ENCODE peak calls at places on chromosomes 6 and 20, in five cellular contexts. N is IMR-90, V is HCT116, B is A549, T is HepG2. J is an unnamed sample.

GRCh38 chr6:24775520-24776058 is 852 bp downstream of the GMNN start:
- DNase-seq in N (peak; percentile 70), V (no peak), T (peak; percentile 33), B (no peak), J (no peak)

GRCh38 chr6:99254616-99255550 is 94.6 kb downstream of the FAXC start:
- DNase-seq in N (no peak), T (no peak), V (no peak), B (no peak), J (no peak)

GRCh38 chr6:112649853-112650252 is 302.7 kb downstream of the RFPL4B start:
- DNase-seq in V (no peak), T (no peak), B (no peak), N (no peak), J (no peak)

GRCh38 chr6:87747646-87748045 is 45.6 kb upstream of the AKIRIN2 start:
- DNase-seq in B (no peak), V (no peak), N (no peak), T (no peak), J (no peak)

GRCh38 chr6:47169785-47170685 is 127.9 kb upstream of the ADGRF1 start:
- DNase-seq in T (no peak), V (no peak), B (peak; percentile 42), N (peak; percentile 47), J (no peak)

GRCh38 chr6:4668271-4669179 is 107.7 kb upstream of the CDYL start:
- DNase-seq in V (no peak), B (no peak), T (no peak), N (peak; percentile 51), J (no peak)

GRCh38 chr6:106724337-106724736 is 95.0 kb downstream of the QRSL1 start:
- DNase-seq in B (no peak), N (no peak), V (no peak), T (no peak), J (no peak)

GRCh38 chr6:155349129-155349528 is 34.8 kb upstream of the TFB1M start:
- DNase-seq in V (no peak), T (no peak), B (no peak), N (peak; percentile 67), J (no peak)

GRCh38 chr20:3659492-3660261 is 3.5 kb downstream of the GFRA4 start:
- DNase-seq in B (no peak), V (no peak), N (no peak), T (no peak), J (no peak)

GRCh38 chr6:41939848-41940758 is 1.5 kb downstream of the CCND3 start:
- DNase-seq in T (no peak), V (no peak), B (no peak), N (peak; percentile 34), J (no peak)

GRCh38 chr6:56058636-56059035 is 183.2 kb upstream of the BMP5 start:
- DNase-seq in N (no peak), T (no peak), B (no peak), V (no peak), J (no peak)

GRCh38 chr6:132820629-132821381 is 6.4 kb downstream of the RPS12 start:
- DNase-seq in T (peak; percentile 20), V (no peak), N (peak; percentile 52), B (no peak), J (no peak)

GRCh38 chr6:101502818-101503217 is 109.3 kb downstream of the GRIK2 start:
- DNase-seq in T (no peak), V (no peak), B (no peak), N (no peak), J (no peak)

GRCh38 chr6:170434114-170434820 is 118.8 kb downstream of the PSMB1 start:
- DNase-seq in N (peak; percentile 50), V (no peak), T (peak; percentile 23), B (no peak), J (peak; percentile 49)

GRCh38 chr6:119978274-119978889 is 628.8 kb upstream of the MAN1A1 start:
- DNase-seq in V (no peak), T (peak; percentile 15), B (peak; percentile 1), N (peak; percentile 26), J (no peak)

GRCh38 chr6:38404355-38404754 is 235.4 kb downstream of the BTBD9 start:
- DNase-seq in N (no peak), T (peak; percentile 35), B (no peak), V (no peak), J (no peak)

GRCh38 chr6:34341481-34341971 is 50.9 kb downstream of the NUDT3 start:
- DNase-seq in T (no peak), N (peak; percentile 75), B (no peak), V (no peak), J (no peak)

GRCh38 chr20:37377346-37378081 is 31.6 kb downstream of the SRC start:
- DNase-seq in V (no peak), N (no peak), B (peak; percentile 70), T (no peak), J (no peak)

GRCh38 chr20:53444386-53444785 is 149.3 kb downstream of the ZNF217 start:
- DNase-seq in N (no peak), V (no peak), T (no peak), B (no peak), J (no peak)
- TF ChIP-seq CEBPB in N (no peak), V (no peak), T (no peak), B (no peak), J (no peak)

GRCh38 chr6:156780962-156781705 is 4.0 kb downstream of the ARID1B start:
- DNase-seq in V (no peak), T (no peak), B (no peak), N (no peak), J (no peak)

GRCh38 chr6:156786652-156787051 is 9.5 kb downstream of the ARID1B start:
- DNase-seq in T (no peak), V (no peak), N (no peak), B (no peak), J (no peak)

GRCh38 chr6:156781882-156782631 is 4.9 kb downstream of the ARID1B start:
- DNase-seq in V (no peak), N (no peak), B (no peak), T (no peak), J (no peak)

GRCh38 chr6:156782691-156783320 is 5.6 kb downstream of the ARID1B start:
- DNase-seq in T (no peak), V (no peak), N (no peak), B (no peak), J (no peak)

DNA sequence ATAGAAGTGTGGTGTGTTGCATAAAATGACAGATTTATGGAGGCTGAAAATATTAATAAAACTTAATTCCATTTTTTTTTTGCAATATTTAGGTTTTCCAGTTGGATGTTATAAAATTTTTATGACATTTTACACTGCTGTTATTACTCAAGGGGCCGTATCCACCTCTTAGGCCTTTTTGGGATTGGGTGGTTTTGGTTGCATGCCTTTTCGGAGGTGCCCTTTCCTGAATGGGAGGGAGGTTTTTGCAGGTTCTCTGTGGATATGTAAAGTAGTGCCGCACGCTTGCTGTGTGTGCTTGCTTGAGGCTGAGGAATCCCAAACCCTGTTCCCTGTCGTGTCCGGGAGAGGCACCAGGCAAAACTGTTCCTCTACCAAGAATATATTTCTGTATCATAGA is 6.8 kb downstream of the ARID1B start:
- DNase-seq in T (no peak), B (no peak), N (no peak), V (no peak), J (no peak)
- TF ChIP-seq CEBPB in T (no peak), B (no peak), N (no peak), V (no peak), J (no peak)

DNA sequence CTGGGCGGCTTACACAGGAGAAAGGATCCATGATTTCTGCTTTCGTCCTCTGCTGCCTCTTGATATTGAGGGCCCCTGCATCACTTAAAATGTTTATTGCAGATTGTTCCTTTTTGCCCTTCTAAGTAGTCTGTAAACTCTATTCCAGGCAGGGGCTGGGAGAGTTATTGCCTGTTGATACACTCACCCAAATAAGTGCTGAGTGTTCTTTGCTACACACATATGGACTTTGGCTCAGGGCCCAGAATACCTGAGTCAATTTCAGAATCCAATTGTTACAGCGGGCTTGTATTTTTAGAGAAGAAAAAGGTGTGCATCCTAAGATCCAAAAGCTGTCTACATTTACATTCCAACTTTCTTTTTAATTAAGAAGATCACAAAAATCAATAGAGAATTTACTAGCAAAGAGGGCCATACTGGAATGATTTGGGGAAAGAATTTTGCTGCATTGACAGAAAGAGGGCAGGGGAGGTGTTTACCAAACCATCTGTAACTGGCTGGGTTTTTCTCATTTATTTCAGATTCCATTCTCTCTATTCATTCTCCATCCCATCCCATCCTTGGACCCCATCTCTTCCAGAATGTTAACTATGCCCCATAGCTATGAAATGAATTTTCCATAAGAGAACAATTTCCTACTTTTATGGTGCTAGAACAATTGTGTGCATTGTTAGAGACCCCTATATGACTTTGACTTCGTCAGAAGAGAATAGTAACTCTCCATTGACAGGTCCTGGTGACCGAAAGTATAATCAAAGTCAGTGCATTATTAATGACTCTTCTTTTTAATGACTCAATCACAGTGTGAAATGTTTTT is 959.9 kb upstream of the FLRT3 start:
- DNase-seq in N (no peak), T (no peak), V (no peak), B (no peak), J (no peak)
- TF ChIP-seq CEBPB in N (no peak), T (no peak), V (no peak), B (no peak), J (no peak)

DNA sequence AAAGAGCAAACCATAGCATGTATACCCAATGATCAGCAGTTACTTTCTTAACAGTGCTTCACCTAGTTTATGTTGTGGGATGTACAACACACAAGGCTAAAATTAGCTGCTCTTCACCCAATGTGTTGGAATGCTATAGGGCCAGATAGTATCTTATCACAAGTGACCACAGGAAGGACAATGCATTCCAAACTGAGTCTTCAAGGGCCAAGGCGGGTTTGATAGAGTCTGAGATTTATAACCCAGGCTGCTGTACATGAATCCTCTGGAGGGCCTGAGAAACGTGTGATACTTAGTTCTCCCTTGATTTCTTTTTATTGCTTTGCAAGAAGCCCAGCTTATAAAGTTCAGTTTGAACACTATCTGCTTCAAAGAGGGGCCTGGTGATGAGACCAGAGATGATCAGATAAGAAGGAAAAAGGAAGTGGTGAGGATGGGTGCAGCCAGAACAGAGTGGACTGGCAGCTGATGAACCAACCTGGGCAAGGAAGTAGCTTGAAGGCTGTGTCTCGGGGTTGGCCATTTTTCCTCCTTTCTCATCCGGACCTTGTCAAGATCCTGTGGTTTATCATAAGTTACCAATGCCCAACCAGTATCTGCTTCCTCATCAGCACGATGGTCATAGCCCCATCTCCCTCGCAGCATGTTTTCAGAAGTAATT is 62.2 kb upstream of the BMP2 start:
- DNase-seq in V (no peak), B (no peak), N (no peak), T (no peak), J (no peak)
- TF ChIP-seq CEBPB in V (no peak), B (no peak), N (no peak), T (no peak), J (no peak)

GRCh38 chr6:110708295-110708965 is 106.8 kb downstream of the CDK19 start:
- DNase-seq in N (peak; percentile 65), V (no peak), B (no peak), T (no peak), J (no peak)
- TF ChIP-seq CEBPB in N (no peak), V (no peak), B (no peak), T (no peak), J (no peak)

GRCh38 chr6:40550096-40550731 is 37.0 kb downstream of the LRFN2 start:
- DNase-seq in B (peak; percentile 53), N (peak; percentile 59), V (peak; percentile 44), T (peak; percentile 54), J (no peak)
- TF ChIP-seq CEBPB in B (no peak), N (peak; percentile 39), V (no peak), T (no peak), J (peak; percentile 62)

GRCh38 chr20:10430704-10431103 is 3.3 kb downstream of the MKKS start:
- DNase-seq in T (no peak), B (no peak), N (no peak), V (no peak), J (no peak)
- TF ChIP-seq CEBPB in T (no peak), B (no peak), N (no peak), V (no peak), J (no peak)

GRCh38 chr20:46312075-46312944 is 4.0 kb upstream of the CDH22 start:
- DNase-seq in N (no peak), V (no peak), B (no peak), T (peak; percentile 24), J (peak; percentile 87)
- TF ChIP-seq CEBPB in N (no peak), V (no peak), B (no peak), T (no peak), J (no peak)

J was measured in H1.